ENCODE peak calls at places on chromosomes 3 and 15, in nine cellular contexts. Q is uterus, W is adrenal gland, X is sigmoid colon, E is transverse colon, L is IMR-90, V is endothelial cell of umbilical vein, B is heart left ventricle, R is gastrocnemius medialis. H is an unnamed sample.
A peak's percentile ranks its signal among the peaks of the same experiment; 100 is the strongest.

GRCh38 chr3:53044371-53045106 is 1.3 kb downstream of the SFMBT1 start:
- DNase-seq in Q (no peak), W (peak; percentile 40), X (peak; percentile 71), E (peak; percentile 41), L (peak; percentile 40), V (peak; percentile 47), B (peak; percentile 43), R (no peak), H (peak; percentile 31)

GRCh38 chr3:142894493-142894892 is 5.6 kb upstream of the PCOLCE2 start:
- DNase-seq in Q (no peak), W (no peak), X (no peak), E (no peak), L (no peak), V (no peak), B (no peak), R (no peak), H (no peak)

GRCh38 chr15:57686657-57687056 is 19.9 kb upstream of the POLR2M start:
- DNase-seq in Q (no peak), W (peak; percentile 44), X (no peak), E (no peak), L (no peak), V (no peak), B (no peak), R (no peak), H (no peak)

GRCh38 chr3:177687291-177687690 is 490.0 kb upstream of the TBL1XR1 start:
- DNase-seq in Q (no peak), W (no peak), X (no peak), E (no peak), L (no peak), V (no peak), B (no peak), R (no peak), H (no peak)

GRCh38 chr15:95944193-95944592 is 386.3 kb upstream of the NR2F2 start:
- DNase-seq in Q (no peak), W (no peak), X (no peak), E (no peak), L (no peak), V (no peak), B (no peak), R (no peak), H (no peak)

GRCh38 chr3:145557405-145557804 is 603.6 kb downstream of the PLOD2 start:
- DNase-seq in Q (no peak), W (no peak), X (no peak), E (no peak), L (no peak), V (no peak), B (no peak), R (no peak), H (peak; percentile 16)

GRCh38 chr3:126552688-126553283 is 5.9 kb downstream of the C3orf22 start:
- DNase-seq in Q (peak; percentile 6), W (no peak), X (peak; percentile 45), E (peak; percentile 4), L (no peak), V (no peak), B (no peak), R (no peak), H (no peak)

GRCh38 chr3:12627371-12627770 is 36.5 kb downstream of the RAF1 start:
- DNase-seq in Q (no peak), W (no peak), X (no peak), E (no peak), L (no peak), V (no peak), B (no peak), R (no peak), H (no peak)

GRCh38 chr3:101038393-101038792 is 45.2 kb upstream of the ABI3BP start:
- DNase-seq in Q (no peak), W (no peak), X (no peak), E (no peak), L (peak; percentile 43), V (no peak), B (no peak), R (no peak), H (no peak)

GRCh38 chr15:69303337-69304175 is 4.8 kb downstream of the PAQR5 start:
- DNase-seq in Q (no peak), W (no peak), X (no peak), E (no peak), L (peak; percentile 55), V (no peak), B (no peak), R (no peak), H (no peak)

GRCh38 chr15:90807074-90807646 is 61.2 kb upstream of the FURIN start:
- DNase-seq in Q (no peak), W (no peak), X (no peak), E (no peak), L (no peak), V (no peak), B (no peak), R (no peak), H (no peak)

GRCh38 chr15:49040151-49040550 is 6.1 kb downstream of the SECISBP2L start:
- DNase-seq in Q (no peak), W (no peak), X (no peak), E (no peak), L (no peak), V (no peak), B (no peak), R (no peak), H (no peak)
- H3K4me1 ChIP-seq in Q (no peaks in the 10 kb centered on the region), W (peaks cover 11% of the 10 kb centered on the region), X (peaks cover 58% of the 10 kb centered on the region), E (peaks cover 87% of the 10 kb centered on the region), L (peaks cover 6% of the 10 kb centered on the region), V (peaks cover 12% of the 10 kb centered on the region), B (peaks cover 83% of the 10 kb centered on the region), R (peaks cover 41% of the 10 kb centered on the region), H (peaks cover 29% of the 10 kb centered on the region)

GRCh38 chr3:9793161-9793781 is 389 bp downstream of the ARPC4 start:
- DNase-seq in Q (no peak), W (no peak), X (no peak), E (peak; percentile 57), L (peak; percentile 44), V (peak; percentile 56), B (peak; percentile 44), R (no peak), H (no peak)
- TF ChIP-seq POLR2A in Q (no peak), W (no peak), X (peak; percentile 82), E (peak; percentile 10), L (peak; percentile 13), V (peak; percentile 77), B (no peak), R (no peak), H (no peak)

GRCh38 chr3:63051920-63052319 is 176.7 kb upstream of the CADPS start:
- DNase-seq in Q (no peak), W (no peak), X (no peak), E (peak; percentile 21), L (no peak), V (no peak), B (no peak), R (no peak), H (peak; percentile 15)
- H3K4me1 ChIP-seq in Q (no peaks in the 10 kb centered on the region), W (no peaks in the 10 kb centered on the region), X (no peaks in the 10 kb centered on the region), E (peaks cover 2% of the 10 kb centered on the region), L (no peaks in the 10 kb centered on the region), V (no peaks in the 10 kb centered on the region), B (no peaks in the 10 kb centered on the region), R (no peaks in the 10 kb centered on the region), H (no peaks in the 10 kb centered on the region)

GRCh38 chr3:156507285-156507684 is 47.6 kb downstream of the SSR3 start:
- DNase-seq in Q (no peak), W (no peak), X (no peak), E (no peak), L (peak; percentile 31), V (no peak), B (no peak), R (no peak), H (no peak)

GRCh38 chr3:156513619-156514018 is 41.3 kb downstream of the SSR3 start:
- DNase-seq in Q (no peak), W (no peak), X (no peak), E (no peak), L (no peak), V (no peak), B (no peak), R (no peak), H (no peak)

GRCh38 chr3:156511987-156512677 is 42.8 kb downstream of the SSR3 start:
- DNase-seq in Q (no peak), W (no peak), X (no peak), E (no peak), L (no peak), V (no peak), B (no peak), R (no peak), H (no peak)

DNA sequence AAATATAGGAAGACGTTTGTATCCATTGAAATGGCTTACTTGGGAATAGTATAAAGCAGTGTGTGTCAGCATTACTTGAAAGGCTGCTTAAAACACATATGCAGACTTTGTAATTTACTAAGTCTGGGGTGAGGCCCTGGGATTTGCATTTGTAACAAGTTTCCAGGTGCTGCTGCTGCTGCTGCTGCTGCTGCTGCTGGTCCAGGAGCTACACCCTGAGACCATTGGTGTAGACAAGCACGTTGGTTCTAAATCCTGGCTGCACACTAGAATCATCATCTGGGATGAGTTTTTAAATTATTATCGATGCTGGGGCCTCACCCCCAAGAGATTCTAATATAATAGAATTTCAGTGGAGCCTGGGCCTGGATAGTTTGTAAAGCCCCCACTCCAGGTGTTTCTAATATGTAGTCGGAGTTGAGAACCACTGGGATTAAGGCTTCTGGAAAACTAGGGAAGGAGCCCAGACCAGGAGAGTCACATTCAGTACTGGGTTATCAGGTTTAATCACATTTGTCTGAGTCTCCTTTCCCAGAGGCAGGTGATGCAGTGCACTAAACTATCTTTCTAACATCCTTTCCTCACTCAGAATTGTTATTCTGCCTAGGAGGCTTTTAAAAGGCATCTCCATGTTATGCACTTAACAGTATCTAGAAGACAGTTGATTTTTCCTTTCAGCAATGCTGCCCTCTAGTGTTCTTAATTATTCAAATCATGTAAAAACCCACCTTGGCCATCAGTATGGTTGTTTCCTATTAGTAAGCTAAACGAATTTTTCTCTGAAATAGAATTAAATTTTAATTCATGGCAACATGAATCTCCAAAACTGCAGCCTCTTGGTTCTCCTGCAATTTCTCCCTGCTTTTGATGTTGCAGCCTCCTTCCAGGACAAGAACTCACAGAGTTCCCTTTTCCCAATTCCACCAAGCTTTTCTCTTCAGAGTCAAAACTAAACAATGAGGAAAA is 45.4 kb downstream of the SSR3 start:
- DNase-seq in Q (no peak), W (no peak), X (no peak), E (no peak), L (peak; percentile 66), V (peak; percentile 80), B (no peak), R (no peak), H (no peak)
- TF ChIP-seq POLR2A in Q (no peak), W (no peak), X (no peak), E (no peak), L (no peak), V (no peak), B (no peak), R (no peak), H (no peak)